ENCODE peak calls at places on chromosomes 7 and 10, in nine cellular contexts. G, K, P, T, B, A, L, X and Q are unnamed samples.
A peak's percentile ranks its signal among the peaks of the same experiment; 100 is the strongest.

GRCh38 chr7:150384406-150385239 is 5.5 kb downstream of the ZNF775 start:
- DNase-seq in B (peak; percentile 11), P (no peak), X (no peak), K (no peak), A (no peak), G (no peak), T (no peak), L (no peak), Q (no peak)

GRCh38 chr10:44310762-44311562 is 73.9 kb downstream of the CXCL12 start:
- DNase-seq in A (peak; percentile 1), X (peak; percentile 76), K (peak; percentile 47), L (peak; percentile 77), P (peak; percentile 80), B (peak; percentile 89), G (peak; percentile 95), T (peak; percentile 54), Q (peak; percentile 71)

GRCh38 chr10:122176232-122176865 is 94.7 kb upstream of the BTBD16 start:
- DNase-seq in T (no peak), K (no peak), G (no peak), B (no peak), X (no peak), P (no peak), L (no peak), A (no peak), Q (no peak)

GRCh38 chr7:36128448-36129047 is 24.5 kb upstream of the EEPD1 start:
- DNase-seq in P (peak; percentile 88), T (no peak), K (no peak), G (peak; percentile 83), A (peak; percentile 11), L (peak; percentile 74), X (peak; percentile 93), B (no peak), Q (no peak)

GRCh38 chr10:43362191-43362839 is 9.1 kb upstream of the FXYD4 start:
- DNase-seq in B (peak; percentile 96), P (peak; percentile 98), X (peak; percentile 88), A (no peak), G (peak; percentile 98), L (peak; percentile 96), T (peak; percentile 99), K (peak; percentile 95), Q (peak; percentile 98)

GRCh38 chr10:28984431-28984830 is 304.4 kb upstream of the LYZL1 start:
- DNase-seq in P (peak; percentile 94), A (no peak), K (no peak), X (peak; percentile 86), G (peak; percentile 91), L (peak; percentile 36), B (no peak), T (no peak), Q (no peak)

GRCh38 chr10:34696423-34696822 is 118.7 kb downstream of the PARD3 start:
- DNase-seq in B (no peak), K (no peak), A (no peak), G (no peak), X (no peak), P (no peak), L (no peak), T (no peak), Q (no peak)

GRCh38 chr7:91344248-91344647 is 80.0 kb downstream of the FZD1 start:
- DNase-seq in P (no peak), B (no peak), L (no peak), X (no peak), T (no peak), K (no peak), G (no peak), A (no peak), Q (no peak)

GRCh38 chr10:2882628-2883027 is 184.7 kb upstream of the PFKP start:
- DNase-seq in K (no peak), T (no peak), X (no peak), A (no peak), L (no peak), G (no peak), P (no peak), B (no peak), Q (no peak)

GRCh38 chr10:23718946-23719345 is 280.1 kb downstream of the OTUD1 start:
- DNase-seq in L (no peak), B (no peak), X (no peak), K (no peak), A (no peak), P (no peak), G (no peak), T (no peak), Q (no peak)

GRCh38 chr7:6640246-6640721 is 3.2 kb downstream of the ZNF316 start:
- DNase-seq in L (no peak), T (no peak), P (no peak), A (no peak), B (peak; percentile 86), G (peak; percentile 56), K (no peak), X (no peak), Q (no peak)

GRCh38 chr7:107206136-107206535 is 37.3 kb downstream of the HBP1 start:
- DNase-seq in K (no peak), X (no peak), B (no peak), P (no peak), L (no peak), A (no peak), T (no peak), G (no peak), Q (no peak)

GRCh38 chr10:5665380-5666323 is 743 bp downstream of the ASB13 start:
- DNase-seq in X (no peak), A (peak; percentile 42), B (peak; percentile 22), T (no peak), K (no peak), P (peak; percentile 70), G (peak; percentile 65), L (no peak), Q (peak; percentile 39)

GRCh38 chr10:66350622-66351399 is 575.0 kb upstream of the LRRTM3 start:
- DNase-seq in P (no peak), T (no peak), L (no peak), B (no peak), K (no peak), X (no peak), G (no peak), A (no peak), Q (no peak)

GRCh38 chr10:119281581-119282071 is 74.3 kb downstream of the GRK5 start:
- DNase-seq in B (no peak), A (no peak), X (peak; percentile 89), K (no peak), T (no peak), L (peak; percentile 72), G (peak; percentile 92), P (peak; percentile 93), Q (no peak)

GRCh38 chr7:148772297-148773089 is 73.8 kb downstream of the CUL1 start:
- DNase-seq in B (no peak), X (no peak), P (peak; percentile 35), A (no peak), L (no peak), G (no peak), T (peak; percentile 13), K (no peak), Q (no peak)

GRCh38 chr7:158283016-158283974 is 304.3 kb downstream of the PTPRN2 start:
- DNase-seq in G (no peak), P (no peak), A (no peak), L (no peak), K (no peak), B (no peak), X (peak; percentile 28), T (no peak), Q (no peak)

GRCh38 chr7:29189743-29190201 is 4.8 kb upstream of the CHN2 start:
- DNase-seq in T (peak; percentile 34), B (peak; percentile 97), X (peak; percentile 80), A (peak; percentile 22), P (peak; percentile 65), L (peak; percentile 93), G (peak; percentile 74), K (peak; percentile 36), Q (peak; percentile 69)

GRCh38 chr7:46569117-46569433 is 648.0 kb upstream of the IGFBP3 start:
- DNase-seq in X (no peak), P (no peak), K (no peak), L (no peak), A (no peak), G (no peak), T (no peak), B (no peak), Q (no peak)

GRCh38 chr7:4073052-4073451 is 609.0 kb upstream of the FOXK1 start:
- DNase-seq in X (no peak), G (no peak), K (no peak), B (no peak), P (no peak), T (no peak), A (no peak), L (no peak), Q (no peak)

GRCh38 chr7:37408885-37409248 is 39.8 kb downstream of the ELMO1 start:
- DNase-seq in T (no peak), L (no peak), X (no peak), B (no peak), P (no peak), K (no peak), G (no peak), A (no peak), Q (no peak)

GRCh38 chr10:7085913-7086589 is 324.8 kb downstream of the SFMBT2 start:
- DNase-seq in G (no peak), K (no peak), B (peak; percentile 20), P (peak; percentile 22), X (no peak), L (no peak), A (no peak), T (no peak), Q (no peak)

GRCh38 chr10:132468651-132469050 is 68.9 kb upstream of the INPP5A start:
- DNase-seq in T (no peak), A (no peak), X (no peak), G (peak; percentile 24), P (peak; percentile 7), K (no peak), L (no peak), B (no peak), Q (no peak)

GRCh38 chr10:44009891-44010290 is 361.2 kb upstream of the ZNF32 start:
- DNase-seq in G (no peak), B (no peak), P (no peak), X (no peak), K (no peak), A (no peak), L (no peak), T (no peak), Q (no peak)

GRCh38 chr7:28358423-28358868 is 53.9 kb upstream of the CREB5 start:
- DNase-seq in B (no peak), T (no peak), X (no peak), P (peak; percentile 32), G (no peak), A (no peak), K (no peak), L (no peak), Q (no peak)

GRCh38 chr7:2529161-2530075 is 9.8 kb downstream of the LFNG start:
- DNase-seq in T (no peak), G (peak; percentile 81), B (no peak), L (no peak), X (no peak), P (peak; percentile 86), A (peak; percentile 76), K (no peak), Q (peak; percentile 80)

GRCh38 chr10:4278161-4278560 is 493.2 kb upstream of the KLF6 start:
- DNase-seq in A (no peak), X (no peak), G (no peak), P (no peak), B (no peak), K (no peak), L (no peak), T (no peak), Q (no peak)

GRCh38 chr7:158716802-158717201 is 12.2 kb upstream of the NCAPG2 start:
- DNase-seq in K (no peak), B (no peak), G (no peak), X (no peak), P (no peak), L (no peak), A (no peak), T (no peak), Q (no peak)

GRCh38 chr10:114879541-114880158 is 58.1 kb downstream of the FHIP2A start:
- DNase-seq in A (peak; percentile 45), T (peak; percentile 22), X (peak; percentile 56), P (no peak), K (no peak), L (no peak), G (peak; percentile 40), B (peak; percentile 72), Q (peak; percentile 76)